ENCODE peak calls at places on chromosomes 5 and 9, in seven cellular contexts. C is activated CD8-positive, alpha-beta T cell treated with anti-CD3 and anti-CD28 coated beads for 36 hours; G is ovary; U is nephron progenitor cell; I is neural progenitor cell; N is psoas muscle; W is fibroblast of pulmonary artery. F is an unnamed sample.

GRCh38 chr5:1511037-1511436 is 12.7 kb downstream of the LPCAT1 start:
- DNase-seq in I (no peak), C (no peak), W (no peak), U (no peak), N (peak), G (peak), F (no peak)

GRCh38 chr9:116476935-116477381 is 210.1 kb upstream of the TRIM32 start:
- DNase-seq in U (no peak), I (peak), G (peak), W (peak), N (peak), C (no peak), F (no peak)

GRCh38 chr9:96022445-96023031 is 147.0 kb downstream of the ERCC6L2 start:
- DNase-seq in U (peak), C (peak), I (peak), N (no peak), G (no peak), W (no peak), F (no peak)

GRCh38 chr5:112616812-112617547 is 120.7 kb upstream of the APC start:
- DNase-seq in C (no peak), U (no peak), W (no peak), I (no peak), N (no peak), G (no peak), F (no peak)

GRCh38 chr9:125272697-125273096 is 11.1 kb downstream of the GAPVD1 start:
- DNase-seq in I (no peak), C (no peak), U (no peak), W (no peak), N (no peak), G (no peak), F (no peak)

GRCh38 chr5:1788828-1789227 is 10.8 kb downstream of the MRPL36 start:
- DNase-seq in G (peak), I (peak), C (no peak), N (no peak), U (no peak), W (no peak), F (no peak)

GRCh38 chr5:68173007-68173406 is 42.5 kb upstream of the PIK3R1 start:
- DNase-seq in I (no peak), U (no peak), N (no peak), W (peak), C (no peak), G (no peak), F (no peak)

GRCh38 chr5:149141957-149142851 is 911 bp downstream of the ABLIM3 start:
- DNase-seq in I (peak), U (no peak), W (peak), G (no peak), C (no peak), N (peak), F (no peak)

GRCh38 chr5:6502421-6502820 is 53.8 kb downstream of the UBE2QL1 start:
- DNase-seq in G (no peak), W (no peak), U (no peak), N (no peak), I (no peak), C (no peak), F (no peak)

GRCh38 chr5:40834391-40834848 is 602 bp downstream of the RPL37 start:
- DNase-seq in U (no peak), G (peak), C (peak), I (peak), W (peak), N (no peak), F (no peak)

GRCh38 chr9:90340421-90340820 is 302.2 kb downstream of the DIRAS2 start:
- DNase-seq in U (no peak), N (no peak), C (no peak), W (peak), G (no peak), I (no peak), F (no peak)

GRCh38 chr5:132265336-132266030 is 8.0 kb downstream of the PDLIM4 start:
- DNase-seq in G (peak), C (no peak), W (peak), I (no peak), U (peak), N (peak), F (peak)

GRCh38 chr5:179550511-179551342 is at the start of gene RUFY1:
- DNase-seq in G (peak), I (peak), N (peak), W (peak), U (peak), C (peak), F (peak)

GRCh38 chr5:139640432-139641115 is 7.6 kb upstream of the CXXC5 start:
- DNase-seq in I (no peak), W (no peak), N (peak), G (no peak), U (no peak), C (no peak), F (no peak)

GRCh38 chr9:19154135-19154612 is 26.9 kb upstream of the PLIN2 start:
- DNase-seq in N (no peak), U (no peak), G (peak), W (peak), C (no peak), I (no peak), F (peak)

GRCh38 chr5:107670028-107670926 is 460 bp downstream of the EFNA5 start:
- DNase-seq in C (peak), G (peak), W (peak), I (peak), U (peak), N (peak), F (no peak)

GRCh38 chr9:91117959-91118651 is 243.6 kb downstream of the AUH start:
- DNase-seq in W (peak), U (peak), C (no peak), G (peak), I (peak), N (peak), F (peak)

GRCh38 chr9:77731008-77731698 is 83.0 kb upstream of the GNA14 start:
- DNase-seq in N (peak), I (no peak), C (no peak), W (no peak), U (no peak), G (no peak), F (no peak)

GRCh38 chr9:138111607-138112006 is 234.0 kb downstream of the CACNA1B start:
- DNase-seq in U (no peak), N (no peak), C (no peak), I (no peak), G (no peak), W (no peak), F (no peak)

GRCh38 chr9:135077497-135078200 is 9.8 kb upstream of the OLFM1 start:
- DNase-seq in I (peak), G (peak), W (peak), C (peak), N (no peak), U (peak), F (peak)

GRCh38 chr5:72779520-72779919 is 36.9 kb upstream of the TNPO1 start:
- DNase-seq in N (no peak), C (no peak), G (no peak), I (no peak), W (no peak), U (no peak), F (no peak)

GRCh38 chr5:96431376-96432244 is 1.4 kb downstream of the PCSK1 start:
- DNase-seq in W (peak), I (peak), C (peak), N (no peak), U (peak), G (peak), F (no peak)

GRCh38 chr9:27261517-27262211 is 35.3 kb downstream of the EQTN start:
- DNase-seq in N (no peak), I (no peak), U (no peak), W (no peak), C (no peak), G (no peak), F (no peak)

GRCh38 chr5:145737578-145737977 is 97.6 kb downstream of the PRELID2 start:
- DNase-seq in C (no peak), G (no peak), N (no peak), W (no peak), I (no peak), U (no peak), F (no peak)

GRCh38 chr9:101495810-101496209 is 37.8 kb upstream of the RNF20 start:
- DNase-seq in I (no peak), G (no peak), N (no peak), C (no peak), W (peak), U (no peak), F (peak)

GRCh38 chr5:76114192-76114795 is 31.1 kb downstream of the SV2C start:
- DNase-seq in N (no peak), G (no peak), C (no peak), U (no peak), W (no peak), I (peak), F (no peak)

GRCh38 chr5:89866410-89866809 is 543.1 kb downstream of the CETN3 start:
- DNase-seq in W (no peak), N (no peak), G (no peak), U (no peak), C (no peak), I (no peak), F (no peak)

GRCh38 chr9:133991211-133991921 is 758 bp downstream of the VAV2 start:
- DNase-seq in W (no peak), I (peak), G (no peak), N (peak), U (peak), C (no peak), F (no peak)

GRCh38 chr5:75040973-75041372 is 11.4 kb downstream of the GCNT4 start:
- DNase-seq in U (no peak), I (no peak), G (no peak), C (no peak), W (peak), N (no peak), F (peak)

GRCh38 chr5:128038641-128039040 is 44.9 kb upstream of the SLC12A2 start:
- DNase-seq in G (no peak), U (no peak), N (no peak), I (no peak), W (peak), C (no peak), F (peak)

GRCh38 chr5:34584165-34584564 is 72.0 kb upstream of the RAI14 start:
- DNase-seq in C (no peak), G (no peak), U (no peak), N (no peak), I (no peak), W (no peak), F (no peak)

GRCh38 chr5:121984250-121984649 is 22.5 kb downstream of the SRFBP1 start:
- DNase-seq in W (no peak), C (no peak), U (no peak), I (no peak), G (no peak), N (no peak), F (no peak)

GRCh38 chr9:9924369-9924768 is 688.4 kb downstream of the PTPRD start:
- DNase-seq in U (no peak), N (no peak), W (no peak), I (no peak), G (no peak), C (no peak), F (no peak)

GRCh38 chr5:124986170-124986569 is 239.7 kb upstream of the ZNF608 start:
- DNase-seq in W (no peak), C (no peak), I (no peak), N (no peak), G (no peak), U (no peak), F (no peak)

GRCh38 chr9:111163738-111164399 is 125.6 kb upstream of the LPAR1 start:
- DNase-seq in N (no peak), U (no peak), I (no peak), C (no peak), W (peak), G (no peak), F (no peak)

GRCh38 chr5:29561564-29561963 is 1631.9 kb upstream of the CDH6 start:
- DNase-seq in C (no peak), U (no peak), I (no peak), W (no peak), G (no peak), N (no peak), F (no peak)

GRCh38 chr9:93317495-93318094 is 133.7 kb downstream of the WNK2 start:
- DNase-seq in I (no peak), U (no peak), W (no peak), G (no peak), N (no peak), C (no peak), F (no peak)

GRCh38 chr9:127778280-127779135 is at the start of gene SH2D3C:
- DNase-seq in U (peak), G (no peak), W (no peak), N (peak), C (peak), I (no peak), F (no peak)
- TF ChIP-seq CTCF in U (no peak), G (no peak), W (no peak), N (no peak), C (no peak), I (no peak), F (no peak)

GRCh38 chr9:120490888-120491595 is 88.9 kb downstream of the CDK5RAP2 start:
- DNase-seq in W (no peak), U (no peak), G (no peak), C (no peak), N (no peak), I (no peak), F (no peak)
- TF ChIP-seq CTCF in W (no peak), U (no peak), G (no peak), C (no peak), N (no peak), I (no peak), F (no peak)

GRCh38 chr5:62374090-62374489 is 29.6 kb downstream of the DIMT1 start:
- DNase-seq in I (no peak), C (no peak), U (no peak), G (no peak), N (no peak), W (no peak), F (no peak)
- TF ChIP-seq CTCF in I (no peak), C (no peak), U (no peak), G (no peak), N (no peak), W (no peak), F (no peak)

DNA sequence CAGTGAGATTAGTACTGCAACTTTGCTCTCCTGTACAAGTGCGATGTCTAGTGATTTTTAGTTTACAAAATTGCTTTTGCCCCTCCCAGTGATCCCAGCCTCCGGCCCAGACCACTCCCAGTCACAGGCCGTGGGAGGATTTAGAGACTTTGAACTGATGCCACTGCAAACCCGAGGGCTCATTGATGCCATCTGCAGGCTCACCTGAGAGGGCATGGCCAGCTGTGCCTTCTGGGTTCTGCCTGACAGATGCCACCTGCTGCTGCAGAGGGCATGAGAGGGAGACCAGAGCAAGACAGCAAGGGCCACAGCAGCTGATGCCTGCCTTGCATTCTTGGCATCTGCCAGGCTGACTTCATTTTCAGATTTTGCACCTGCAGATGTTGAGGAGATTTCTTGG is 593.8 kb downstream of the CDK5RAP2 start:
- DNase-seq in N (no peak), C (no peak), G (no peak), I (no peak), U (no peak), W (no peak), F (no peak)
- TF ChIP-seq CTCF in N (no peak), C (no peak), G (no peak), I (no peak), U (no peak), W (no peak), F (no peak)

GRCh38 chr5:32790411-32790951 is 79.4 kb downstream of the NPR3 start:
- DNase-seq in C (no peak), N (no peak), U (no peak), I (no peak), G (no peak), W (peak), F (peak)
- TF ChIP-seq CTCF in C (no peak), N (no peak), U (no peak), I (no peak), G (no peak), W (no peak), F (no peak)

GRCh38 chr9:16257604-16258003 is 612.9 kb downstream of the BNC2 start:
- DNase-seq in N (no peak), W (peak), C (no peak), I (peak), G (no peak), U (no peak), F (no peak)
- TF ChIP-seq CTCF in N (peak), W (peak), C (no peak), I (peak), G (peak), U (peak), F (peak)

GRCh38 chr9:70924905-70925547 is 196.4 kb downstream of the TRPM3 start:
- DNase-seq in G (no peak), N (no peak), C (peak), U (peak), I (peak), W (peak), F (peak)
- TF ChIP-seq CTCF in G (peak), N (peak), C (peak), U (peak), I (peak), W (peak), F (peak)

F was measured in HFFc6.